ENCODE peak calls at places on chromosomes 16 and 17, in four cellular contexts. One of them, this sample, is unnamed. For H3K9me3, the result is how much of the 10 kb centered on the place peaks cover.

GRCh38 chr17:77889135-77889505 is 69.4 kb upstream of the TNRC6C start:
- DNase-seq in cardiac muscle cell: no peak
- DNase-seq in PC-9: no peak
- DNase-seq in adrenal gland: no peak
- DNase-seq in this sample: no peak

GRCh38 chr16:2090819-2091721 is 43.3 kb downstream of the TSC2 start:
- DNase-seq in cardiac muscle cell: peak
- DNase-seq in PC-9: peak
- DNase-seq in adrenal gland: peak
- DNase-seq in this sample: no peak

GRCh38 chr17:12537436-12537835 is 128.3 kb upstream of the MYOCD start:
- DNase-seq in cardiac muscle cell: no peak
- DNase-seq in PC-9: no peak
- DNase-seq in adrenal gland: no peak
- DNase-seq in this sample: no peak

GRCh38 chr17:77315010-77315409 is 174.2 kb downstream of the SEC14L1 start:
- DNase-seq in cardiac muscle cell: no peak
- DNase-seq in PC-9: no peak
- DNase-seq in adrenal gland: no peak
- DNase-seq in this sample: no peak

GRCh38 chr16:72404299-72404698 is 232.3 kb upstream of the PMFBP1 start:
- DNase-seq in cardiac muscle cell: no peak
- DNase-seq in PC-9: no peak
- DNase-seq in adrenal gland: no peak
- DNase-seq in this sample: no peak

GRCh38 chr17:50440172-50440837 is 14.3 kb downstream of the ACSF2 start:
- DNase-seq in cardiac muscle cell: no peak
- DNase-seq in PC-9: peak
- DNase-seq in adrenal gland: no peak
- DNase-seq in this sample: no peak

GRCh38 chr17:67568961-67569360 is 148.8 kb upstream of the NOL11 start:
- DNase-seq in cardiac muscle cell: no peak
- DNase-seq in PC-9: no peak
- DNase-seq in adrenal gland: no peak
- DNase-seq in this sample: no peak

GRCh38 chr17:7589204-7589868 is 558 bp downstream of the SOX15 start:
- DNase-seq in cardiac muscle cell: peak
- DNase-seq in PC-9: peak
- DNase-seq in adrenal gland: peak
- DNase-seq in this sample: peak

GRCh38 chr16:73404001-73404400 is 356.1 kb upstream of the ZFHX3 start:
- DNase-seq in cardiac muscle cell: peak
- DNase-seq in PC-9: no peak
- DNase-seq in adrenal gland: no peak
- DNase-seq in this sample: no peak

GRCh38 chr17:50550661-50551432 is 3.9 kb downstream of the SPATA20 start:
- DNase-seq in cardiac muscle cell: peak
- DNase-seq in PC-9: no peak
- DNase-seq in adrenal gland: peak
- DNase-seq in this sample: no peak

GRCh38 chr16:1196494-1196893 is 28.6 kb downstream of the TPSG1 start:
- DNase-seq in cardiac muscle cell: no peak
- DNase-seq in PC-9: no peak
- DNase-seq in adrenal gland: no peak
- DNase-seq in this sample: no peak

GRCh38 chr16:78362736-78363135 is 263.3 kb downstream of the WWOX start:
- DNase-seq in cardiac muscle cell: no peak
- DNase-seq in PC-9: no peak
- DNase-seq in adrenal gland: no peak
- DNase-seq in this sample: no peak

GRCh38 chr16:735982-736453 is 4.8 kb downstream of the CIAO3 start:
- DNase-seq in cardiac muscle cell: no peak
- DNase-seq in PC-9: no peak
- DNase-seq in adrenal gland: no peak
- DNase-seq in this sample: no peak

GRCh38 chr17:16987001-16987829 is 15.3 kb upstream of the TNFRSF13B start:
- DNase-seq in cardiac muscle cell: no peak
- DNase-seq in PC-9: no peak
- DNase-seq in adrenal gland: no peak
- DNase-seq in this sample: no peak

GRCh38 chr17:48429638-48430586 is at the start of gene SKAP1:
- DNase-seq in cardiac muscle cell: no peak
- DNase-seq in PC-9: no peak
- DNase-seq in adrenal gland: no peak
- DNase-seq in this sample: peak

GRCh38 chr16:67372664-67373063 is 20.6 kb downstream of the TPPP3 start:
- DNase-seq in cardiac muscle cell: no peak
- DNase-seq in PC-9: no peak
- DNase-seq in adrenal gland: no peak
- DNase-seq in this sample: no peak

GRCh38 chr17:50501906-50502642 is 6.2 kb upstream of the MYCBPAP start:
- DNase-seq in cardiac muscle cell: no peak
- DNase-seq in PC-9: no peak
- DNase-seq in adrenal gland: no peak
- DNase-seq in this sample: no peak

GRCh38 chr17:73628642-73629552 is 15.3 kb downstream of the SDK2 start:
- DNase-seq in cardiac muscle cell: no peak
- DNase-seq in PC-9: no peak
- DNase-seq in adrenal gland: no peak
- DNase-seq in this sample: no peak

GRCh38 chr17:14746784-14747575 is 446.1 kb downstream of the HS3ST3B1 start:
- DNase-seq in cardiac muscle cell: no peak
- DNase-seq in PC-9: no peak
- DNase-seq in adrenal gland: no peak
- DNase-seq in this sample: no peak

GRCh38 chr17:48307814-48308411 is 122.1 kb downstream of the SKAP1 start:
- DNase-seq in cardiac muscle cell: peak
- DNase-seq in PC-9: peak
- DNase-seq in adrenal gland: peak
- DNase-seq in this sample: peak

GRCh38 chr16:86852135-86852534 is 273.8 kb downstream of the FOXL1 start:
- DNase-seq in cardiac muscle cell: no peak
- DNase-seq in PC-9: no peak
- DNase-seq in adrenal gland: no peak
- DNase-seq in this sample: no peak

GRCh38 chr17:34658796-34659195 is 79.4 kb downstream of the TMEM132E start:
- DNase-seq in cardiac muscle cell: no peak
- DNase-seq in PC-9: no peak
- DNase-seq in adrenal gland: no peak
- DNase-seq in this sample: no peak

GRCh38 chr16:1983544-1984346 is at the start of gene GFER:
- DNase-seq in cardiac muscle cell: peak
- DNase-seq in PC-9: peak
- DNase-seq in adrenal gland: peak
- DNase-seq in this sample: peak

GRCh38 chr17:75897076-75898019 is 597 bp upstream of the TRIM65 start:
- DNase-seq in cardiac muscle cell: no peak
- DNase-seq in PC-9: no peak
- DNase-seq in adrenal gland: peak
- DNase-seq in this sample: no peak

GRCh38 chr16:53519417-53520091 is 16.5 kb upstream of the AKTIP start:
- DNase-seq in cardiac muscle cell: no peak
- DNase-seq in PC-9: no peak
- DNase-seq in adrenal gland: no peak
- DNase-seq in this sample: no peak

GRCh38 chr17:4566785-4567184 is 6.4 kb upstream of the GGT6 start:
- DNase-seq in cardiac muscle cell: peak
- DNase-seq in PC-9: peak
- DNase-seq in adrenal gland: peak
- DNase-seq in this sample: no peak

GRCh38 chr16:87235810-87236515 is 81.2 kb downstream of the C16orf95 start:
- DNase-seq in cardiac muscle cell: no peak
- DNase-seq in PC-9: no peak
- DNase-seq in adrenal gland: no peak
- DNase-seq in this sample: no peak

GRCh38 chr17:77596491-77597420 is 361.7 kb upstream of the TNRC6C start:
- DNase-seq in cardiac muscle cell: no peak
- DNase-seq in PC-9: no peak
- DNase-seq in adrenal gland: no peak
- DNase-seq in this sample: no peak

GRCh38 chr17:2070241-2071023 is 15.5 kb downstream of the HIC1 start:
- DNase-seq in cardiac muscle cell: no peak
- DNase-seq in PC-9: no peak
- DNase-seq in adrenal gland: no peak
- DNase-seq in this sample: no peak

GRCh38 chr17:75753514-75754377 is 11.2 kb downstream of the GALK1 start:
- DNase-seq in cardiac muscle cell: peak
- DNase-seq in PC-9: no peak
- DNase-seq in adrenal gland: no peak
- DNase-seq in this sample: peak

GRCh38 chr17:4537451-4538235 is 17.5 kb downstream of the MYBBP1A start:
- DNase-seq in cardiac muscle cell: no peak
- DNase-seq in PC-9: no peak
- DNase-seq in adrenal gland: no peak
- DNase-seq in this sample: no peak

GRCh38 chr16:6066601-6067000 is 969.0 kb upstream of the EEF2KMT start:
- DNase-seq in cardiac muscle cell: no peak
- DNase-seq in PC-9: no peak
- DNase-seq in adrenal gland: no peak
- DNase-seq in this sample: no peak

GRCh38 chr16:49365711-49366509 is 7.7 kb upstream of the C16orf78 start:
- DNase-seq in cardiac muscle cell: no peak
- DNase-seq in PC-9: no peak
- DNase-seq in adrenal gland: no peak
- DNase-seq in this sample: no peak

GRCh38 chr17:43935926-43936261 is 6.4 kb downstream of the PPY start:
- DNase-seq in cardiac muscle cell: no peak
- DNase-seq in PC-9: no peak
- DNase-seq in adrenal gland: no peak
- DNase-seq in this sample: no peak

GRCh38 chr17:70879389-70879788 is 710.1 kb downstream of the KCNJ2 start:
- DNase-seq in cardiac muscle cell: no peak
- DNase-seq in PC-9: no peak
- DNase-seq in adrenal gland: no peak
- DNase-seq in this sample: no peak

GRCh38 chr17:68868708-68869107 is 86.5 kb downstream of the ABCA8 start:
- DNase-seq in cardiac muscle cell: no peak
- DNase-seq in PC-9: no peak
- DNase-seq in adrenal gland: peak
- DNase-seq in this sample: no peak

DNA sequence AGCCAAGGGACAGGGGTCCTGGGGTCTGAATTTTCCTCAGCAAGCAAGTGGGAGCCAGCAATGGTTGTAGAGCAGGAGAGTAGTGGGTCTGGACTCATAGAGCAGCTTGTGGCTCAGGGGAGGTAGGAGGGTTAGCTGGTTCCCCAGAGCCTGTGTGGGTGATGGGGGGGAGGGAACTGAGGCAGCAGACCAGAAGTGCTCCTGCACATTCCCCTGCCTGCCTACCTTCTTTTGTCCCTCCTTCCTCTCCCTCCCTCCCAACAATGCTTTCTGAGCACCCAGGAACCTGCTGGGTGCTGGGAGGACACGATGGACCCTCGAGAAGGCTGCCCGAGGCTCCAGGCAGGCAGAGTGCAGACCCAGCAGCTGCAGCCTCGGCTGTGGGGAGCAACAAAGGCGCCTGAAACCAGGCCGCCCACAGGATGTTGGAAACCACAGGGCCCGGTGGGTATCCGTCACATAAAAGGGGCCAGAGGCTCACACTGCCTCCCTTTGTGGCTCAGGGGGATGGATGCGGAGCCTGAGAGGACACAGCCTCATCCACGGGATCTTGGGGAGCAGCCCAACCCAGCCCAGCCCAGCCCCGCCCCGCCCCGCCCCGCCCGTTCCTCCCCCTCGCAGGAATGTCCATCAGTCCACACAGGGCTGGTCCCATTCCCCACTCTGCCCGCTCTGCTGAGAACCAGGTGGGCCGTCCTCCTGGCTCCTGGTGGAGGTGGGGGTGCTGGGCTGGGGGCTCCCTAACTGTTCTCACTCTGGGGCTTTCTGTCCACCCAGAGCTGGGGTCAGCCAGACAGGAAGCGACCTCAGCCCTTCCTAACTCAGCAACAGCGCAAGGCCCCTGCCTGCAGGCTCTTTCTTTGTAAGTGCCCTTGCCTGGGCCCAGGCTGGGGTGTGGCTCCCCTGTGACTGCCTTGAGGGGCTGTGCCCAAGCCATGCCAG is 1.7 kb upstream of the NLRC3 start:
- DNase-seq in cardiac muscle cell: no peak
- DNase-seq in PC-9: no peak
- DNase-seq in adrenal gland: no peak
- DNase-seq in this sample: peak
- H3K27ac ChIP-seq in cardiac muscle cell: no peak
- H3K27ac ChIP-seq in PC-9: no peak
- H3K27ac ChIP-seq in adrenal gland: no peak
- H3K27ac ChIP-seq in this sample: peak

GRCh38 chr16:35150805-35151312 is 1691.4 kb downstream of the TP53TG3F start:
- DNase-seq in cardiac muscle cell: no peak
- DNase-seq in PC-9: no peak
- DNase-seq in adrenal gland: no peak
- DNase-seq in this sample: no peak
- H3K9me3 ChIP-seq in cardiac muscle cell: under half
- H3K9me3 ChIP-seq in PC-9: under half
- H3K9me3 ChIP-seq in adrenal gland: under half
- H3K9me3 ChIP-seq in this sample: under half

GRCh38 chr16:84794626-84795025 is 25.2 kb upstream of the CRISPLD2 start:
- DNase-seq in cardiac muscle cell: no peak
- DNase-seq in PC-9: no peak
- DNase-seq in adrenal gland: no peak
- DNase-seq in this sample: no peak

GRCh38 chr16:84791088-84791487 is 28.7 kb upstream of the CRISPLD2 start:
- DNase-seq in cardiac muscle cell: no peak
- DNase-seq in PC-9: no peak
- DNase-seq in adrenal gland: no peak
- DNase-seq in this sample: no peak

GRCh38 chr16:84791501-84791900 is 28.3 kb upstream of the CRISPLD2 start:
- DNase-seq in cardiac muscle cell: no peak
- DNase-seq in PC-9: no peak
- DNase-seq in adrenal gland: no peak
- DNase-seq in this sample: no peak

GRCh38 chr16:84800118-84800517 is 19.7 kb upstream of the CRISPLD2 start:
- DNase-seq in cardiac muscle cell: no peak
- DNase-seq in PC-9: no peak
- DNase-seq in adrenal gland: no peak
- DNase-seq in this sample: no peak

GRCh38 chr16:84795338-84796053 is 24.3 kb upstream of the CRISPLD2 start:
- DNase-seq in cardiac muscle cell: no peak
- DNase-seq in PC-9: no peak
- DNase-seq in adrenal gland: peak
- DNase-seq in this sample: no peak
- H3K27ac ChIP-seq in cardiac muscle cell: no peak
- H3K27ac ChIP-seq in PC-9: no peak
- H3K27ac ChIP-seq in adrenal gland: peak
- H3K27ac ChIP-seq in this sample: no peak

DNA sequence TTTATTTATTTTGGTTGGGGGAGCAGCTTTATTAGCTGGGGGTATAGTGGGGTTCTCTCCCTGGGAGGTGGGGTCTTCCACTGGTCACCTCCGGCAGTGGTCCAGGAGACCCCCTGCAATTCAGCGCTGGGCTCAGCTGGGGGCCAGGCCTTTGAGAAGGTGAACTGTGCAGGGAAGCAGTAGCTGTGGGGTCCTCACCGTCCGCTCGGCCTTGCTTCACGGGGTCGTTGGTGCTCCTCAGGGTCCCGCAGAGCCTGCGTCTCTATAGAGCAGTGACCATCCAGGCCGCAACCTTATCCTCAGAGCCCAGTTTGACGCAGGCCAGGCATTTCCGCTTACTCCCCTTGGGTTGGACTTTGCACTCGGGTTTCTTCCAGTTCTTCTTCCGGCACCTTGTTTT is 1954.7 kb downstream of the TP53TG3F start:
- DNase-seq in cardiac muscle cell: no peak
- DNase-seq in PC-9: no peak
- DNase-seq in adrenal gland: no peak
- DNase-seq in this sample: no peak
- H3K9me3 ChIP-seq in cardiac muscle cell: under half
- H3K9me3 ChIP-seq in PC-9: under half
- H3K9me3 ChIP-seq in adrenal gland: under half
- H3K9me3 ChIP-seq in this sample: under half

This sample was measured in CD8-positive, alpha-beta T cell.